ENCODE peak calls at places on chromosome 5, in five cellular contexts. V is WTC11, Y is HepG2, I is K562, G is GM12878. E is an unnamed sample.

GRCh38 chr5:122153230-122153629 is 23.9 kb downstream of the ZNF474 start:
- DNase-seq in V (no peak), Y (no peak), I (no peak), G (no peak), E (no peak)

GRCh38 chr5:135976216-135976615 is 21.4 kb upstream of the LECT2 start:
- DNase-seq in V (no peak), Y (no peak), I (no peak), G (no peak), E (no peak)

GRCh38 chr5:32583582-32584232 is 1.6 kb upstream of the SUB1 start:
- DNase-seq in V (peak), Y (no peak), I (no peak), G (peak), E (no peak)

GRCh38 chr5:52956014-52956413 is 33.1 kb upstream of the ITGA2 start:
- DNase-seq in V (no peak), Y (peak), I (no peak), G (no peak), E (no peak)

GRCh38 chr5:139417214-139417613 is 13.3 kb upstream of the SPATA24 start:
- DNase-seq in V (no peak), Y (no peak), I (no peak), G (no peak), E (no peak)

GRCh38 chr5:150540615-150541396 is 32.9 kb downstream of the NDST1 start:
- DNase-seq in V (no peak), Y (peak), I (no peak), G (no peak), E (no peak)

GRCh38 chr5:130135506-130135905 is 231.2 kb downstream of the CHSY3 start:
- DNase-seq in V (no peak), Y (no peak), I (no peak), G (no peak), E (no peak)

GRCh38 chr5:87383216-87383615 is 29.5 kb downstream of the CCNH start:
- DNase-seq in V (no peak), Y (no peak), I (no peak), G (no peak), E (no peak)

GRCh38 chr5:133854554-133854953 is 113.9 kb downstream of the C5orf15 start:
- DNase-seq in V (no peak), Y (no peak), I (no peak), G (no peak), E (no peak)

DNA sequence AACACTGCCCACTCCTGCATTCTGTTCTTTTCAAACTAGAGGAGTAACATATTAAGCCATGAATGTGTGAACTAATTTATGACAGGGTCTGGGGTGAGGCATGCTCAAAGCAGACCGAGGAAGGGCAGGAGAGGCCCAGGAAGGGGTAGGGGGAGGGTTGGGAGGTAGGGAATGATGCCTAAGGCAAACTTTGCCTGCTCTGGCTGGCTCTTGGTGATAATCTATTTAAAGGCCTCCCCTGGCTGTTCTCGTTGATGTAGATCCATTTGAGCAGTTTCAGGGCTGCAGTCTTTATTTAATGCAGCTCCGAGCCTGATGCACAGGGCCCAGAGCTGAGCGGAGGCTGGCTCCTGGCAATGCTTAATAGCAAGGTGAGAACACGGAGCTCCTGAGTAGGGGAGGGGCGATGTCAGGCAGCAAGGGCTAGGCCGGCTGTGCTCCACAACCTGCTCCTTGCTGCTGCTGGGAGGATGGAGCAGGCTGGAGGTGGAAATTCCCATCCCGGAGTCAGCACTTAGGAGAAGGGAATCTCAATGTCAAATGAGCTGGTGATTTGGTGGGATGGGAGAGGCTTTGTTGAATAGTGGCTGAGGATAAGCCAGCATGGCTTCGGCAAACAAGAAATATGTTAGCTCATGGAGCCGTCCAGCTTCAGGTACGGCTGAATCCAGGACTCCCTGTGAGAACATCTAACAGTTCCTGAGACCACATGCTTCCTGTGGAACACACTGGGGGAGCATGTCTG is 73.2 kb upstream of the UNC5A start:
- DNase-seq in V (no peak), Y (no peak), I (no peak), G (no peak), E (no peak)
- TF ChIP-seq ATF2 in V (no peak), Y (no peak), I (no peak), G (no peak), E (no peak)

DNA sequence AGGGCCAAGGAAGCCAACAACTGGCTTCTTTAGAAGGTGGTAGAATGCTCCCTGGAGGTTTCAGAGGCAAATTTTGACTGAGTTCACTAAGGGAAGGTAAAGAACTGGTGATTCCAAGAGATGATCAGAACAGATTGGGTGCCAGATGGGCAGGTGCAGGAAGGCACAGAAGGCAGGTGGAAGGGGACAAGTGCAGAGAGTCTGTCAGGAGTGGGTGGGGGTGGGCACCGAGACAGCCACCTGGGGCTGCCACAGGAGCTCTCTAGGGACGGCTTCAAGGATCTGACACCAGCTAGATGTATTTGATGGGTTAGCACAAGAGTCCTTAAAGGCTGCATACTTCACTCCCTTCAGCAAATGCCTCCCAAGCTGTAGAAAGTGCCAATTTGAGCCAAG is 207.3 kb downstream of the PTTG1 start:
- DNase-seq in V (no peak), Y (no peak), I (no peak), G (no peak), E (no peak)
- TF ChIP-seq ATF2 in V (no peak), Y (no peak), I (no peak), G (no peak), E (no peak)

GRCh38 chr5:34516686-34517085 is 139.4 kb upstream of the RAI14 start:
- DNase-seq in V (no peak), Y (no peak), I (no peak), G (no peak), E (no peak)
- TF ChIP-seq ATF2 in V (no peak), Y (no peak), I (no peak), G (no peak), E (no peak)

DNA sequence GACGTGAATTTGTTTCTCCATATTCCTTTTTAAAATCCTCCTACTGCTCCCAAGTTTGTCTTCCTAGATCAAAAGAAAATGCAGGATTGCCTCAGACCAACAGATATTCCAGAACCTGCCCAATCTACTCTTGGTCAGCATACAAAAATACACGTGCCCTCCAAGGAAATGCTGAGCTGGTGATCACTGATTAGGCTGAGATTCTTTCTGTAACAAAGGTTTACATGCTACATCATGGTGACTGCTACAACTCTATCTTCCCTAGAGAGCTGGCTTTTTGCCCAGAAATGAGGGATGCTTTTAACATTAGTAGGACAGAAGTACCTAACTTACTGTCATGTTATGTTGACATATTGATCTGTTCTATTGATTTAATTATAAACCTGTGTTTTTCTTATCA is 35.5 kb downstream of the OR2Y1 start:
- DNase-seq in V (no peak), Y (peak), I (peak), G (no peak), E (no peak)
- TF ChIP-seq ATF2 in V (no peak), Y (no peak), I (no peak), G (no peak), E (no peak)

GRCh38 chr5:95609711-95610110 is 10.2 kb upstream of the GPR150 start:
- DNase-seq in V (no peak), Y (no peak), I (no peak), G (no peak), E (no peak)
- TF ChIP-seq ATF2 in V (no peak), Y (no peak), I (no peak), G (no peak), E (no peak)

DNA sequence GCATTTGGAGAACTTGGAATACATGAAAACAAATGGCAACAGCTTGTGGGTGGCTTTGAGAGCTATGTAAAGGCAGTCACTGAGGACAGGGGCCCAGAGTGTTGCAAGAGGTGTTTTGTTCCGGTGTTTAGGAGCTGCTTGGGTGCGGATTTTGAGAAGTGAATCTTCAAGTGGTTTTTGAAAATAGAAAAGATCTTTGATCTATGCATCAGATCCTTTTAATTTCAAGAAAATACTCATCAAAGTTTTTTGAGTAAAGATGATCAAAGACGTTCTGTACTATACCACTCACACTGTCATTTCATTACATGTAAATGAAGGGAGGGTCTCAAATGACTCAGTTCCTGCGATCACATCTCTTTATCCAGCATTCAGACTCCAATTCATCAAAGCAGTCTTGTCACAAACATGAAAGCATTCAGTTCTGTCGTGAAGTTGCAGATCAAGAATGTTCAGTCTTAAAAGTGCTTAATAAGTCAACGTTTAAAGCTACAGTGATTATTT is 112.5 kb downstream of the WDR41 start:
- DNase-seq in V (no peak), Y (no peak), I (no peak), G (peak), E (no peak)
- TF ChIP-seq ATF2 in V (no peak), Y (no peak), I (no peak), G (peak), E (no peak)

DNA sequence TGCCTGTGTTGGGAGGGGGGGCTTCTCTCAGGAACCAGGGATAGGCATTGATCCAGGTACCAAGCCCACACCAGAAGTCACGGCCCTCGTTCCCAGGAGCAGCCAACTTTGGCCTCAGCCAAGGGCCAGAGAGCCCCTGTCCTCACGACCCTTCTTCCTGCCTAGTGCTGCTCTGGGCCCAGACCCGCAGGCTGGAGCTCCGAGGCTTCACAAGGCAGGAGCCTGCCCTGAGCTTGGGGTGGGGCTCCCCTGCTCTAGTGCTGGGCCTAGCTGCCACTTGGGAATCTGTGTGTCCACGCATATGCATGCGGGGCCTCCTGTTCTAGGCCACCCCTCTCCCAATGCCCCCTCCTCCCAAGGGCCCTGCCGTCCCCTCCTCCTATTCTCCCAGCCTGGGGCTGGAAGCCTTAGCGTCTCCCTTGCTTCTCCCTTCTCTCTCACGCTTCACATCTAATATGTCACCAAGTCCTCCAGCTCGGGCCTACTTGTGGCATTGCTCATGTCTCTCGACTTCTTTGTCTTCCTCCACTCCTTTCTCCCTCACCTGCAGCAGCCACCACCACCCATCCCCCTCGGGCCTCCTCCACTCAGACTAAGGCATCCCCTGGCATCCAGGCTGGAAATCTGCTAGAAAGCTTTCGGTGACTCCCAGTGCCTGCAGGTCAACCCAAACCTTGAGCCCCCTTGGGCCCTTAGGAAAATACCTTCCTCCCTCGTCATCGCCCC is 3.4 kb downstream of the UNC5A start:
- DNase-seq in V (no peak), Y (no peak), I (no peak), G (no peak), E (no peak)
- TF ChIP-seq ATF2 in V (no peak), Y (no peak), I (no peak), G (no peak), E (no peak)